ENCODE peak calls at places on chromosomes 5 and 9, in nine cellular contexts. D, L, J, U, Z, F, H, B and E are unnamed samples.

GRCh38 chr5:169707714-169708113 is 70.6 kb downstream of the DOCK2 start:
- DNase-seq in D (no peak), L (no peak), J (no peak), U (no peak), Z (no peak), F (no peak), H (no peak), B (no peak), E (no peak)

GRCh38 chr5:90408571-90409317 is 812 bp downstream of the CETN3 start:
- DNase-seq in D (peak), L (no peak), J (peak), U (no peak), Z (no peak), F (no peak), H (no peak), B (no peak), E (no peak)

GRCh38 chr5:1568201-1568979 is 44.6 kb upstream of the LPCAT1 start:
- DNase-seq in D (no peak), L (no peak), J (peak), U (no peak), Z (no peak), F (no peak), H (peak), B (no peak), E (peak)

GRCh38 chr5:160466121-160466520 is 44.5 kb downstream of the PTTG1 start:
- DNase-seq in D (no peak), L (no peak), J (no peak), U (no peak), Z (no peak), F (no peak), H (no peak), B (no peak), E (no peak)

GRCh38 chr9:117777823-117778222 is 73.6 kb downstream of the TLR4 start:
- DNase-seq in D (no peak), L (no peak), J (peak), U (no peak), Z (no peak), F (no peak), H (no peak), B (no peak), E (no peak)

GRCh38 chr5:73160239-73160671 is 12.7 kb upstream of the TMEM174 start:
- DNase-seq in D (peak), L (no peak), J (peak), U (no peak), Z (no peak), F (peak), H (no peak), B (no peak), E (no peak)

GRCh38 chr5:74257645-74258328 is 382.7 kb downstream of the ENC1 start:
- DNase-seq in D (peak), L (no peak), J (peak), U (peak), Z (peak), F (no peak), H (peak), B (no peak), E (no peak)

GRCh38 chr9:124108216-124108615 is 96.6 kb downstream of the LHX2 start:
- DNase-seq in D (no peak), L (no peak), J (no peak), U (no peak), Z (no peak), F (no peak), H (no peak), B (no peak), E (no peak)

GRCh38 chr5:167389537-167389936 is 901.9 kb upstream of the WWC1 start:
- DNase-seq in D (no peak), L (no peak), J (no peak), U (no peak), Z (no peak), F (no peak), H (no peak), B (no peak), E (no peak)

GRCh38 chr5:867300-867699 is 16.5 kb upstream of the ZDHHC11 start:
- DNase-seq in D (no peak), L (no peak), J (no peak), U (no peak), Z (peak), F (no peak), H (no peak), B (no peak), E (no peak)

GRCh38 chr9:138049779-138050471 is 172.3 kb downstream of the CACNA1B start:
- DNase-seq in D (no peak), L (no peak), J (no peak), U (no peak), Z (no peak), F (no peak), H (no peak), B (peak), E (no peak)

GRCh38 chr9:15311607-15312006 is 4.6 kb upstream of the TTC39B start:
- DNase-seq in D (no peak), L (no peak), J (no peak), U (no peak), Z (no peak), F (no peak), H (no peak), B (no peak), E (no peak)
- TF ChIP-seq CTCF in D (no peak), L (no peak), J (no peak), U (no peak), Z (no peak), F (no peak), H (no peak), B (no peak), E (no peak)

GRCh38 chr9:73183917-73184861 is 32.5 kb downstream of the ANXA1 start:
- DNase-seq in D (peak), L (no peak), J (peak), U (no peak), Z (no peak), F (no peak), H (peak), B (no peak), E (peak)
- TF ChIP-seq CTCF in D (peak), L (peak), J (peak), U (peak), Z (peak), F (no peak), H (peak), B (peak), E (peak)

DNA sequence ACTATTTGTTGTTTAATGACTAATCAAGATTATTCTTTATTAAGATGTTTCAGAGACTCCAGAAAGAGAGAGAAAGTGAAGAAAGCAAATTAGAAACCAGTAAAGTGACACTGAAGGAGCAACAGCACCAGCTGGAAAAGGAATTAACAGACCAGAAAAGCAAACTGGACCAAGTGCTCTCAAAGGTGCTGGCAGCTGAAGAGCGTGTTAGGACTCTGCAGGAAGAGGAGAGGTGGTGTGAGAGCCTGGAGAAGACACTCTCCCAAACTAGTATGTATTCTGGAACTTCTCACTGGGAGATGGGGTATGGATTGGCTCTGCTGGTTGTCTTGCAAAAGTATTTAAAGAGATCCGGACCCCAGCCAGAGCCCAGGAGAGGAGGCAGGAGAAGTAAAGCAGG is 33.6 kb downstream of the RAB14 start:
- DNase-seq in D (no peak), L (no peak), J (no peak), U (no peak), Z (no peak), F (no peak), H (no peak), B (no peak), E (no peak)
- TF ChIP-seq CTCF in D (no peak), L (no peak), J (no peak), U (no peak), Z (no peak), F (no peak), H (no peak), B (no peak), E (no peak)

DNA sequence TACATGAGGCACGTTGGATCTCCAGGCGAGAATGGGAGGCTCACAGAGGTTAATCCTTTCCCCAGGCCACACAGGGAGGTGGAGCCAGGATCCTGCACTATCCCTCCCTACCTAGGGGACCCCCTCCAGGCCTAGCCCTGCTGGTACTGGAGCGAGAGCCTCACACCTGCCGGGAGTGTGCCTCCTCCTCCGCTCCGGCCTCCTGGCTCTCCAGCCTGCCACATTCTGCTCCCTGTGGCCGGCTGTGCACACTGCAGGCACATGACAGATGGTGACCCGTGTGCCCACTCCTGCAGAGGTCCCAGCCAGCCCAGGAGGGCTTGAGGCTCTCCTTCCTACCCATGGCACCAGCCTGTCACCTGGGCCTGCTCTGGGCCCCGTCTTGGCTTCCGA is 93.4 kb downstream of the RXRA start:
- DNase-seq in D (no peak), L (no peak), J (no peak), U (no peak), Z (no peak), F (no peak), H (no peak), B (no peak), E (no peak)
- TF ChIP-seq CTCF in D (peak), L (peak), J (peak), U (no peak), Z (peak), F (peak), H (peak), B (no peak), E (peak)

GRCh38 chr5:141439411-141440141 is 9.3 kb downstream of the PCDHGA12 start:
- DNase-seq in D (no peak), L (no peak), J (no peak), U (no peak), Z (no peak), F (no peak), H (no peak), B (no peak), E (no peak)
- TF ChIP-seq CTCF in D (no peak), L (no peak), J (no peak), U (no peak), Z (no peak), F (no peak), H (no peak), B (no peak), E (no peak)

GRCh38 chr5:139638090-139638735 is 9.9 kb upstream of the CXXC5 start:
- DNase-seq in D (peak), L (no peak), J (peak), U (peak), Z (peak), F (peak), H (peak), B (peak), E (no peak)

GRCh38 chr5:139636207-139636792 is 11.8 kb upstream of the CXXC5 start:
- DNase-seq in D (peak), L (no peak), J (peak), U (no peak), Z (no peak), F (peak), H (no peak), B (no peak), E (no peak)

GRCh38 chr5:139638736-139639618 is 9.2 kb upstream of the CXXC5 start:
- DNase-seq in D (peak), L (no peak), J (no peak), U (no peak), Z (no peak), F (no peak), H (no peak), B (peak), E (no peak)

GRCh38 chr5:139636975-139637408 is 11.2 kb upstream of the CXXC5 start:
- DNase-seq in D (no peak), L (no peak), J (peak), U (no peak), Z (no peak), F (peak), H (no peak), B (no peak), E (no peak)

GRCh38 chr5:139637438-139638089 is 10.6 kb upstream of the CXXC5 start:
- DNase-seq in D (peak), L (peak), J (peak), U (peak), Z (peak), F (peak), H (peak), B (peak), E (no peak)
- TF ChIP-seq CTCF in D (peak), L (peak), J (peak), U (peak), Z (peak), F (peak), H (no peak), B (peak), E (peak)

GRCh38 chr9:69207503-69207902 is 33.4 kb downstream of the TJP2 start:
- DNase-seq in D (peak), L (no peak), J (no peak), U (no peak), Z (no peak), F (no peak), H (no peak), B (no peak), E (no peak)
- TF ChIP-seq CTCF in D (peak), L (peak), J (no peak), U (no peak), Z (no peak), F (peak), H (no peak), B (no peak), E (no peak)

GRCh38 chr5:131491749-131492148 is 143.3 kb downstream of the RAPGEF6 start:
- DNase-seq in D (no peak), L (no peak), J (no peak), U (no peak), Z (no peak), F (no peak), H (peak), B (no peak), E (no peak)
- TF ChIP-seq CTCF in D (no peak), L (no peak), J (no peak), U (no peak), Z (no peak), F (no peak), H (no peak), B (no peak), E (no peak)

GRCh38 chr9:129386812-129387177 is 208.7 kb upstream of the IER5L start:
- DNase-seq in D (no peak), L (no peak), J (no peak), U (no peak), Z (no peak), F (no peak), H (no peak), B (no peak), E (no peak)

GRCh38 chr9:129384138-129384886 is 206.3 kb upstream of the IER5L start:
- DNase-seq in D (no peak), L (no peak), J (no peak), U (no peak), Z (no peak), F (no peak), H (no peak), B (no peak), E (no peak)

GRCh38 chr9:129384887-129385614 is 207.0 kb upstream of the IER5L start:
- DNase-seq in D (no peak), L (no peak), J (no peak), U (no peak), Z (no peak), F (no peak), H (no peak), B (no peak), E (no peak)

GRCh38 chr9:129383415-129384088 is 205.5 kb upstream of the IER5L start:
- DNase-seq in D (peak), L (no peak), J (peak), U (peak), Z (peak), F (peak), H (peak), B (peak), E (peak)

GRCh38 chr9:129385615-129385934 is 207.5 kb upstream of the IER5L start:
- DNase-seq in D (no peak), L (no peak), J (no peak), U (no peak), Z (no peak), F (no peak), H (no peak), B (no peak), E (no peak)
- TF ChIP-seq CTCF in D (no peak), L (no peak), J (no peak), U (no peak), Z (no peak), F (no peak), H (no peak), B (no peak), E (no peak)